ENCODE peak calls at places on chromosomes 1 and 21, in six cellular contexts. L, N, U, Q, K and S are unnamed samples.

GRCh38 chr1:87084247-87084836 is 169.9 kb downstream of the HS2ST1 start:
- DNase-seq in K (peak), U (no peak), N (no peak), L (peak), Q (no peak), S (peak)

GRCh38 chr1:73205294-73205973 is 923.1 kb upstream of the NEGR1 start:
- DNase-seq in K (no peak), L (no peak), U (no peak), N (no peak), Q (no peak), S (no peak)

GRCh38 chr1:78165816-78166215 is 120.0 kb downstream of the GIPC2 start:
- DNase-seq in L (no peak), Q (no peak), K (peak), N (no peak), U (no peak), S (no peak)

GRCh38 chr1:169106095-169106920 is at the start of gene ATP1B1:
- DNase-seq in U (peak), N (peak), Q (peak), L (peak), K (peak), S (peak)

GRCh38 chr1:68706639-68707317 is 209.9 kb upstream of the DEPDC1 start:
- DNase-seq in L (no peak), U (no peak), K (no peak), Q (no peak), N (no peak), S (no peak)

GRCh38 chr21:38938343-38938742 is 132.6 kb downstream of the ETS2 start:
- DNase-seq in U (no peak), Q (peak), K (peak), N (peak), L (no peak), S (no peak)

GRCh38 chr1:159161719-159162026 is 9.7 kb upstream of the CADM3 start:
- DNase-seq in U (no peak), N (no peak), K (no peak), L (no peak), Q (no peak), S (no peak)

GRCh38 chr21:29885491-29885890 is 54.3 kb downstream of the GRIK1 start:
- DNase-seq in Q (no peak), U (no peak), N (no peak), K (no peak), L (no peak), S (no peak)

GRCh38 chr1:6448749-6449631 is 17.0 kb downstream of the TNFRSF25 start:
- DNase-seq in N (no peak), L (no peak), K (no peak), U (no peak), Q (peak), S (no peak)

GRCh38 chr1:210378721-210379120 is 50.0 kb downstream of the HHAT start:
- DNase-seq in K (peak), N (no peak), L (no peak), U (no peak), Q (no peak), S (no peak)

GRCh38 chr1:29253180-29253579 is 16.9 kb downstream of the PTPRU start:
- DNase-seq in Q (no peak), L (no peak), N (no peak), K (no peak), U (no peak), S (no peak)

GRCh38 chr1:172107261-172107820 is 266.0 kb downstream of the DNM3 start:
- DNase-seq in N (no peak), L (no peak), K (peak), Q (no peak), U (no peak), S (no peak)

GRCh38 chr1:206812456-206812855 is 40.2 kb upstream of the IL10 start:
- DNase-seq in U (no peak), Q (no peak), K (no peak), N (no peak), L (no peak), S (no peak)

GRCh38 chr1:91151702-91152101 is 129.9 kb upstream of the ZNF644 start:
- DNase-seq in U (no peak), K (no peak), Q (no peak), N (no peak), L (no peak), S (no peak)

GRCh38 chr1:40064797-40065492 is 24.4 kb downstream of the CAP1 start:
- DNase-seq in K (no peak), Q (no peak), U (no peak), N (no peak), L (no peak), S (peak)

GRCh38 chr1:156399355-156400125 is 30.5 kb downstream of the RHBG start:
- DNase-seq in L (no peak), U (no peak), K (no peak), N (no peak), Q (no peak), S (no peak)

GRCh38 chr1:89842547-89843278 is 21.9 kb downstream of the LRRC8D start:
- DNase-seq in N (no peak), U (no peak), L (no peak), K (peak), Q (no peak), S (no peak)

GRCh38 chr1:2535981-2536380 is 5.9 kb upstream of the HES5 start:
- DNase-seq in N (no peak), U (no peak), Q (no peak), L (no peak), K (no peak), S (no peak)

GRCh38 chr1:71706030-71706671 is 576.2 kb downstream of the NEGR1 start:
- DNase-seq in K (peak), L (no peak), N (no peak), Q (no peak), U (no peak), S (no peak)

GRCh38 chr1:12172042-12172851 is 5.5 kb downstream of the TNFRSF1B start:
- DNase-seq in K (no peak), L (no peak), N (peak), U (no peak), Q (no peak), S (no peak)

GRCh38 chr1:48596036-48596435 is 124.0 kb upstream of the SPATA6 start:
- DNase-seq in Q (no peak), U (no peak), L (no peak), N (no peak), K (no peak), S (no peak)

GRCh38 chr1:228279011-228279721 is 71.3 kb downstream of the OBSCN start:
- DNase-seq in K (no peak), N (no peak), Q (no peak), U (no peak), L (no peak), S (no peak)

GRCh38 chr1:201307760-201308499 is 24.6 kb downstream of the PKP1 start:
- DNase-seq in K (no peak), U (no peak), Q (no peak), L (no peak), N (no peak), S (no peak)

GRCh38 chr1:31366796-31367195 is 6.1 kb downstream of the FABP3 start:
- DNase-seq in U (no peak), K (no peak), Q (no peak), N (no peak), L (no peak), S (no peak)

GRCh38 chr1:20158358-20159070 is 19.4 kb downstream of the PLA2G2F start:
- DNase-seq in U (no peak), N (no peak), L (no peak), K (no peak), Q (no peak), S (no peak)

GRCh38 chr21:10272216-10272615 is 249.2 kb upstream of the TPTE start:
- DNase-seq in L (peak), U (peak), Q (peak), K (no peak), N (peak), S (no peak)

GRCh38 chr1:50620680-50621329 is 197.6 kb upstream of the DMRTA2 start:
- DNase-seq in N (no peak), U (peak), K (peak), L (no peak), Q (no peak), S (no peak)

GRCh38 chr1:103129255-103129654 is 20.9 kb upstream of the COL11A1 start:
- DNase-seq in U (no peak), L (peak), K (peak), N (no peak), Q (no peak), S (no peak)

GRCh38 chr1:190847166-190847565 is 369.5 kb upstream of the BRINP3 start:
- DNase-seq in U (no peak), K (no peak), L (no peak), N (no peak), Q (no peak), S (no peak)

GRCh38 chr1:56671542-56671941 is 26.4 kb downstream of the PRKAA2 start:
- DNase-seq in L (no peak), Q (no peak), U (no peak), N (no peak), K (no peak), S (no peak)

GRCh38 chr1:210830034-210831028 is 303.6 kb downstream of the KCNH1 start:
- DNase-seq in U (no peak), Q (no peak), L (no peak), K (no peak), N (no peak), S (no peak)

GRCh38 chr1:234393190-234393589 is 19.9 kb downstream of the COA6 start:
- DNase-seq in L (no peak), Q (no peak), K (no peak), U (no peak), N (no peak), S (no peak)

GRCh38 chr1:43711049-43711448 is 3.7 kb downstream of the ST3GAL3 start:
- DNase-seq in L (peak), N (no peak), U (no peak), K (peak), Q (no peak), S (no peak)

GRCh38 chr1:169610110-169610509 is 19.8 kb downstream of the SELP start:
- DNase-seq in N (no peak), Q (no peak), K (no peak), L (no peak), U (no peak), S (no peak)

GRCh38 chr1:113676524-113676923 is 82.8 kb downstream of the PHTF1 start:
- DNase-seq in U (no peak), Q (no peak), N (no peak), L (no peak), K (no peak), S (no peak)